ENCODE peak calls at places on chromosomes 4 and X, in eight cellular contexts. O is activated CD4-positive, alpha-beta T cell treated with anti-CD3 and anti-CD28 coated beads, Interleukin-2, amount 50 U/mL, for 24 hours; J is cardiac muscle cell; L is stimulated activated CD4-positive, alpha-beta T cell treated with anti-CD3 and anti-CD28 coated beads, Interleukin-2, amount 100 ng/mL, for 24 hours; P is T-cell; G is neural crest cell; U is HS-27A; V is KBM-7. S is an unnamed sample.

GRCh38 chr4:6727943-6728250 is 11.9 kb downstream of the BLOC1S4 start:
- DNase-seq in V (no peak), G (no peak), L (no peak), P (no peak), U (no peak), J (no peak), O (no peak), S (no peak)

GRCh38 chrX:74242484-74243138 is 61.4 kb upstream of the ZCCHC13 start:
- DNase-seq in O (no peak), L (no peak), G (no peak), J (no peak), P (no peak), U (no peak), V (no peak), S (no peak)

GRCh38 chr4:86060341-86060740 is 299.5 kb downstream of the MAPK10 start:
- DNase-seq in O (no peak), U (no peak), V (no peak), P (no peak), L (no peak), J (no peak), G (no peak), S (no peak)

GRCh38 chrX:2691543-2692220 is 587 bp downstream of the CD99 start:
- DNase-seq in P (peak), G (peak), U (no peak), J (peak), V (peak), L (peak), O (no peak), S (peak)

GRCh38 chr4:5452156-5452555 is 256.2 kb downstream of the EVC2 start:
- DNase-seq in G (no peak), U (no peak), O (no peak), P (no peak), L (no peak), J (no peak), V (no peak), S (no peak)

GRCh38 chr4:8148785-8149435 is 9.7 kb downstream of the ABLIM2 start:
- DNase-seq in L (no peak), U (no peak), V (no peak), G (no peak), O (no peak), J (no peak), P (no peak), S (no peak)

GRCh38 chrX:15299945-15300851 is 15.2 kb downstream of the ASB11 start:
- DNase-seq in V (peak), O (no peak), G (peak), L (no peak), J (no peak), U (no peak), P (no peak), S (no peak)

GRCh38 chrX:9656277-9656676 is 109.4 kb downstream of the GPR143 start:
- DNase-seq in G (no peak), U (no peak), L (no peak), J (no peak), P (no peak), O (no peak), V (no peak), S (no peak)

GRCh38 chrX:71534773-71535544 is 2.1 kb downstream of the OGT start:
- DNase-seq in O (no peak), G (no peak), J (no peak), U (no peak), V (no peak), P (no peak), L (no peak), S (no peak)

GRCh38 chrX:21639775-21640174 is 18.4 kb downstream of the KLHL34 start:
- DNase-seq in U (no peak), V (no peak), J (no peak), L (no peak), P (no peak), O (no peak), G (no peak), S (no peak)